ENCODE peak calls at places on chromosome 14, in four cellular contexts. M is NCI-H2029, X is NCI-H1105, E is heart right ventricle. P is an unnamed sample.

GRCh38 chr14:87935895-87936294 is 57.1 kb downstream of the GALC start:
- DNase-seq in X (peak), M (peak), E (no peak), P (peak)

GRCh38 chr14:62126885-62127478 is 364.8 kb downstream of the SNAPC1 start:
- DNase-seq in M (peak), X (peak), E (peak), P (peak)

GRCh38 chr14:54617467-54617866 is 50.5 kb downstream of the SAMD4A start:
- DNase-seq in E (no peak), M (no peak), X (no peak), P (no peak)

GRCh38 chr14:69648480-69649414 is 37.4 kb downstream of the SUSD6 start:
- DNase-seq in M (peak), E (no peak), X (no peak), P (peak)

GRCh38 chr14:89262041-89262440 is 155.0 kb downstream of the FOXN3 start:
- DNase-seq in M (no peak), E (no peak), X (no peak), P (no peak)

GRCh38 chr14:80206351-80206750 is 5.0 kb downstream of the DIO2 start:
- DNase-seq in X (no peak), E (no peak), M (no peak), P (no peak)

GRCh38 chr14:105912641-105913180 is 386.3 kb downstream of the TMEM121 start:
- DNase-seq in M (no peak), E (no peak), X (no peak), P (no peak)

GRCh38 chr14:85531594-85532391 is 1.8 kb downstream of the FLRT2 start:
- DNase-seq in E (peak), X (no peak), M (no peak), P (no peak)

GRCh38 chr14:37061697-37062096 is 110.7 kb downstream of the SLC25A21 start:
- DNase-seq in E (no peak), X (no peak), M (peak), P (no peak)

GRCh38 chr14:71752111-71752738 is 180.0 kb upstream of the RGS6 start:
- DNase-seq in E (no peak), M (no peak), X (no peak), P (no peak)

GRCh38 chr14:71119075-71119474 is 211.8 kb downstream of the PCNX1 start:
- DNase-seq in M (no peak), E (no peak), X (no peak), P (no peak)

GRCh38 chr14:79278798-79279644 is 932.3 kb downstream of the DIO2 start:
- DNase-seq in X (peak), M (peak), E (peak), P (peak)

GRCh38 chr14:69259531-69260245 is at the start of gene GALNT16:
- DNase-seq in X (peak), E (peak), M (no peak), P (no peak)

GRCh38 chr14:75450381-75451276 is 22.8 kb downstream of the JDP2 start:
- DNase-seq in M (peak), E (peak), X (no peak), P (peak)

GRCh38 chr14:99195602-99196309 is 76.2 kb downstream of the BCL11B start:
- DNase-seq in E (no peak), M (no peak), X (peak), P (peak)

GRCh38 chr14:57085043-57085442 is 183.7 kb downstream of the EXOC5 start:
- DNase-seq in M (no peak), X (no peak), E (no peak), P (no peak)

GRCh38 chr14:105326891-105327694 is 12.5 kb downstream of the PACS2 start:
- DNase-seq in M (no peak), E (no peak), X (no peak), P (no peak)

GRCh38 chr14:47278233-47278842 is 397.1 kb downstream of the MDGA2 start:
- DNase-seq in E (peak), M (no peak), X (peak), P (peak)

GRCh38 chr14:100077441-100077840 is 12.2 kb downstream of the EVL start:
- DNase-seq in X (no peak), E (no peak), M (no peak), P (no peak)

GRCh38 chr14:104865069-104865630 is at the start of gene CEP170B:
- DNase-seq in E (no peak), X (peak), M (no peak), P (no peak)

GRCh38 chr14:68651652-68652432 is 141.0 kb downstream of the ZFP36L1 start:
- DNase-seq in X (no peak), M (no peak), E (no peak), P (no peak)

GRCh38 chr14:103705524-103706284 is 9.5 kb downstream of the XRCC3 start:
- DNase-seq in E (no peak), M (no peak), X (no peak), P (no peak)

GRCh38 chr14:77598366-77599050 is 17.9 kb downstream of the SPTLC2 start:
- DNase-seq in E (no peak), X (no peak), M (no peak), P (no peak)